ENCODE peak calls at places on chromosomes 1 and 21, in four cellular contexts. C, Q, E and V are unnamed samples.
A peak's percentile ranks its signal among the peaks of the same experiment; 100 is the strongest.

GRCh38 chr1:151130837-151131586 is 15.4 kb downstream of the SEMA6C start:
- DNase-seq in C (peak; percentile 92), Q (peak; percentile 84), E (peak; percentile 85), V (peak; percentile 56)

GRCh38 chr1:236407059-236407458 is 13.0 kb downstream of the EDARADD start:
- DNase-seq in C (no peak), Q (no peak), E (no peak), V (no peak)

GRCh38 chr1:20404466-20404865 is 81.5 kb downstream of the CAMK2N1 start:
- DNase-seq in C (no peak), Q (no peak), E (no peak), V (no peak)

GRCh38 chr1:155297431-155297830 is 3.8 kb downstream of the PKLR start:
- DNase-seq in C (no peak), Q (no peak), E (no peak), V (no peak)

GRCh38 chr1:202844935-202845334 is 34.2 kb downstream of the PCAT6 start:
- DNase-seq in C (no peak), Q (no peak), E (no peak), V (no peak)

GRCh38 chr1:116900471-116901365 is 9.0 kb upstream of the PTGFRN start:
- DNase-seq in C (no peak), Q (no peak), E (no peak), V (no peak)

GRCh38 chr1:219805191-219805590 is 123.2 kb downstream of the SLC30A10 start:
- DNase-seq in C (no peak), Q (no peak), E (no peak), V (no peak)

GRCh38 chr1:23699280-23700179 is 7.9 kb downstream of the RPL11 start:
- DNase-seq in C (no peak), Q (no peak), E (no peak), V (no peak)

GRCh38 chr1:214548988-214549387 is 2.4 kb downstream of the PTPN14 start:
- DNase-seq in C (peak; percentile 78), Q (no peak), E (peak; percentile 74), V (no peak)

GRCh38 chr1:148308832-148309458 is 156.9 kb upstream of the NBPF11 start:
- DNase-seq in C (peak; percentile 35), Q (no peak), E (no peak), V (no peak)

GRCh38 chr1:171796592-171796991 is 15.1 kb downstream of the METTL13 start:
- DNase-seq in C (no peak), Q (no peak), E (no peak), V (no peak)

GRCh38 chr1:37306461-37306860 is 167.9 kb upstream of the ZC3H12A start:
- DNase-seq in C (no peak), Q (no peak), E (no peak), V (no peak)

GRCh38 chr1:24535021-24535424 is 20.9 kb upstream of the NCMAP start:
- DNase-seq in C (no peak), Q (peak; percentile 54), E (no peak), V (no peak)

GRCh38 chr1:70818391-70818790 is 229.2 kb downstream of the PTGER3 start:
- DNase-seq in C (no peak), Q (no peak), E (no peak), V (no peak)

GRCh38 chr1:177505905-177506590 is 335.3 kb downstream of the BRINP2 start:
- DNase-seq in C (peak; percentile 6), Q (no peak), E (no peak), V (no peak)

GRCh38 chr1:82091729-82092128 is 291.0 kb downstream of the ADGRL2 start:
- DNase-seq in C (peak; percentile 41), Q (no peak), E (no peak), V (no peak)

GRCh38 chr1:21381354-21381753 is 58.6 kb upstream of the NBPF3 start:
- DNase-seq in C (no peak), Q (no peak), E (no peak), V (no peak)

DNA sequence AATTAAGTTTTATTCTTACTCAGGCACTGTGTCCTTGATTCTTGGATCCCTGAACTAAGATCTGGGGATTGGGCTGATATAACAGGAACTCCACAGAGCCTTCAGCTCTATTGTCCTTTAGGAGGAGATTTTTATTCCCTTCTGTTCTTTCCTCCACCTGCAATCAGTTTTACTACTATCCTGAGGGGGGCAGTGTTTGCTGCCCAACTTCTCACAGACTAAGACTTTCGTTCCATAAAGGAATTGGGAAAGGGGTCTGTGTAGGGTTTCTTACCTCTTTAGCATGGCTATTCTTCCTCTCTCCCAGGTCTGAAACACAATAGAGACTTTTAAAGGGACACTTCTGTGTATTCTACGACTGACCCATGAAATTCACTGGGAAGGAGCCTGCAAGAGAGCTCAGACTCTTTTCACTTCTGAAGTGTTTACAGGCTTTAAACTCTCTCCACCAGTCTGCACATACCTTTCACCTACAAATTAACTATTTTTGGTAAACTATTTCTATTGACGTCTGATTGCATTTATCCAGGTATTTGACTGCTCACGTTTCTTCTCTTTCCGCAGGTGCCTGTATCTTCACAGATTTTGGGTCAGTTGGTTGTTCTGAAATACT is 103.3 kb upstream of the DEPDC1 start:
- DNase-seq in C (peak; percentile 27), Q (no peak), E (no peak), V (no peak)
- TF ChIP-seq CTCF in C (peak; percentile 11), Q (peak; percentile 56), E (peak; percentile 40), V (peak; percentile 57)

DNA sequence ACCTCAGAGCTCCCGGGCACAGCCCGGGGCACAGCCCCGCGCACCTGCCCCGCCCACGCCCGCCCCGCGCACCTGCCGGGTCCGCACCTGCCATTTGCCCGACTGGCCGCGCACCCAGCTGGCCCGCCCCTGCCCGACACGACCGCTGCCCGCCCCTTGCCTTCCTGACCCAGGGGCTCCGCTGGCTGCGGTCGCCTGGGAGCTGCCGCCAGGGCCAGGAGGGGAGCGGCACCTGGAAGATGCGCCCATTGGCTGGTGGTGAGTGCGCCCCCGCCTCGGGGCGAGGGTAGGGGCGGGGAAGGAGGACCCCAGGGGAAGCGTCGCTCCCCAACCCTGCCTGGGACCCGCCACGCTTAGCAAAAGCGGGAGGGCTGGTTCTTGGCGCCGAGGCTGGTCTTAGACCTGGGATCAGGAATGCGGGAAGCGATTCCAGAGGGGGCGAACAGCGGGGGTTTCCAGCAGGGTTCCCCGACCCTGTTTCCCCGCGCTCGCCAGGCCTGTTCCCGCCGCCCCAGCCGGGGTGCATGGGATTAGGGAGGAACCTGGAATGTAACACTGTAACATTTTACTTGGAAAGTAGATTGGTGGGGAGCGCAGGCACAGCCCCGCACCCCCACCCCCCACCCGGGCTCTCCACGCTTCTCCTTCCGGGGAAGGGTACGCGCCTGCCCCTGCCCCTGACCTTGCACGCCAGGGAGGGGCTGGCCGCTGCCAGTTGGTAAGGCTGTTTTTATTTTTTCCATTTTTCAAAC is at the start of gene FAM3B:
- DNase-seq in C (no peak), Q (peak; percentile 47), E (no peak), V (no peak)
- H3K4me3 ChIP-seq in C (no peak within 1 kb of the TSS), Q (peak within 1 kb of the TSS; percentile 40), E (peak within 1 kb of the TSS; percentile 46), V (no peak within 1 kb of the TSS)

DNA sequence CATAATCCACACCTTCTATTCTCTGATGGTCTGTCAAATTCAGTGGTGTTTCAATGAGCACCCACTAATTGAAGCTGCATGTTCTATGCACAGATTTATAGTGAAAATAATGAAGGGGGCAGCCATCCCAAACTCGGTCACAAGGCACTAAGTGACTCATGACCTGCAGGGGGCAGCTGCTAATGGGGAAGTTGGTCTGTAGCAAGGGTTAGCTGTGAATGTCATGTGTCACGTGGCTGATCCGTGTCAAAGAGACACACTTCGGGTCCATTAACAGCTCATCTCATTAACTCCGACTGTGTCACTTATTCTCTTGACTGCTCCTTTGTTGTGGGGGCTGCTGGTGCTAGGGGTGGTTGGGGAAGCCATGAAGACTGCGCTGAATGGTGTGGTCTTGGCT is 306.6 kb downstream of the PCP4 start:
- DNase-seq in C (no peak), Q (no peak), E (no peak), V (no peak)
- TF ChIP-seq CTCF in C (no peak), Q (no peak), E (no peak), V (no peak)

DNA sequence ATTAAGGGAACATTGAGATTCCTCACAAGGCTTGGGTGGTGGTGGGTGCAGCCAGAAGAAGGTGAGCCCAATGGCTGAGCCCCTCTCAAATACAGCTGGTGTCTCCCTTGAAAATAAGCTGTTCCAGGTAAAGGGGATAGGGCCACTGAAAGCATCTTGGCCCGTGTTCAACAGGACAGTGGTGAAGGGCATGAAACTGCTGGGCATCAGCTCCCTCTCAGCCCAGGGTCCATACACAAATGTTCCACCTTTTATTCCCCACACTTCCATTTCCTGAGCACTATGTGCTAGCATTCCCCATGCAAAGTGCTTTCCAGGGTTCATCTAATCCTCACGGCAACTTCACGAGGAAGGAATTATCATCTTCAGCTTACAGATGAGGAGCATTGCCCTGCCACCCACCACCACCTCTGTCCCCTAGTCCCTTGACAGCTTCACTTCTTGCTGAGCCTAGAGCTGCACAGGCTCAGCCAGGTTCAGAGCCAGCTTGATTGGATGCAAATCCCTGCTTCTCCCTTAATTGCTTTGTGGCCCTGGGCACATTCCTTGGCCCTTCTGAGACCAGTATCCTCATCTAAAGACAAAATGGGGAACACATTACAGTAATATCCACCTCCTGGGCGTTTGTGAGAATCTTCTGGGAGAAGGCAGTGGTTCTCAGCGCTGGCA is 9.6 kb downstream of the TAGLN2 start:
- DNase-seq in C (no peak), Q (no peak), E (no peak), V (no peak)
- H3K4me3 ChIP-seq in C (no peak overlapping the region), Q (no peak overlapping the region), E (no peak overlapping the region), V (no peak overlapping the region)